ENCODE peak calls at places on chromosome 11, in ten cellular contexts. I, Y, O, D, G, L, X, E, R and H are unnamed samples.

GRCh38 chr11:32659672-32660071 is 76.0 kb downstream of the EIF3M start:
- DNase-seq in I (no peak), Y (no peak), O (no peak), D (no peak), G (no peak), L (no peak), X (no peak), E (no peak), R (no peak), H (no peak)

GRCh38 chr11:10388574-10388973 is 66.5 kb upstream of the AMPD3 start:
- DNase-seq in I (no peak), Y (peak), O (no peak), D (no peak), G (no peak), L (no peak), X (no peak), E (no peak), R (no peak), H (no peak)

GRCh38 chr11:133983660-133984316 is 27.0 kb upstream of the IGSF9B start:
- DNase-seq in I (no peak), Y (no peak), O (no peak), D (no peak), G (no peak), L (no peak), X (peak), E (no peak), R (no peak), H (peak)

GRCh38 chr11:126637800-126638175 is 282.3 kb downstream of the ST3GAL4 start:
- DNase-seq in I (no peak), Y (no peak), O (peak), D (no peak), G (no peak), L (no peak), X (no peak), E (no peak), R (no peak), H (no peak)

GRCh38 chr11:3962406-3962840 is 107.0 kb downstream of the STIM1 start:
- DNase-seq in I (no peak), Y (no peak), O (peak), D (no peak), G (no peak), L (no peak), X (no peak), E (no peak), R (no peak), H (no peak)

GRCh38 chr11:18700375-18700774 is 1.8 kb downstream of the TMEM86A start:
- DNase-seq in I (no peak), Y (no peak), O (peak), D (no peak), G (peak), L (no peak), X (no peak), E (no peak), R (no peak), H (no peak)

GRCh38 chr11:20363500-20364411 is at the start of gene HTATIP2:
- DNase-seq in I (peak), Y (peak), O (peak), D (no peak), G (peak), L (peak), X (peak), E (peak), R (peak), H (peak)

GRCh38 chr11:123072762-123073161 is 10.8 kb upstream of the HSPA8 start:
- DNase-seq in I (no peak), Y (no peak), O (no peak), D (no peak), G (no peak), L (no peak), X (no peak), E (no peak), R (no peak), H (no peak)

GRCh38 chr11:1735271-1735670 is 15.1 kb downstream of the IFITM10 start:
- DNase-seq in I (no peak), Y (no peak), O (no peak), D (no peak), G (no peak), L (no peak), X (no peak), E (no peak), R (no peak), H (no peak)

GRCh38 chr11:66334605-66335442 is 1.4 kb downstream of the RIN1 start:
- DNase-seq in I (no peak), Y (no peak), O (no peak), D (no peak), G (no peak), L (no peak), X (peak), E (no peak), R (no peak), H (peak)

GRCh38 chr11:113477321-113477720 is 2.1 kb upstream of the DRD2 start:
- DNase-seq in I (no peak), Y (no peak), O (no peak), D (no peak), G (no peak), L (no peak), X (peak), E (no peak), R (no peak), H (peak)
- TF ChIP-seq CTCF in I (no peak), Y (no peak), O (no peak), D (peak), G (no peak), L (no peak), X (no peak), E (no peak), R (no peak), H (no peak)

GRCh38 chr11:114258696-114259095 is 37.5 kb upstream of the NNMT start:
- DNase-seq in I (no peak), Y (no peak), O (no peak), D (no peak), G (no peak), L (no peak), X (no peak), E (no peak), R (no peak), H (peak)

GRCh38 chr11:114256898-114257286 is 39.3 kb upstream of the NNMT start:
- DNase-seq in I (no peak), Y (no peak), O (no peak), D (no peak), G (peak), L (no peak), X (peak), E (no peak), R (no peak), H (no peak)

GRCh38 chr11:114256176-114256897 is 39.9 kb upstream of the NNMT start:
- DNase-seq in I (no peak), Y (no peak), O (no peak), D (no peak), G (no peak), L (no peak), X (no peak), E (no peak), R (no peak), H (no peak)

GRCh38 chr11:114259124-114259526 is 37.1 kb upstream of the NNMT start:
- DNase-seq in I (peak), Y (peak), O (no peak), D (no peak), G (peak), L (peak), X (no peak), E (peak), R (no peak), H (no peak)

GRCh38 chr11:114257621-114258558 is 38.3 kb upstream of the NNMT start:
- DNase-seq in I (peak), Y (peak), O (no peak), D (peak), G (peak), L (peak), X (peak), E (peak), R (no peak), H (peak)
- TF ChIP-seq POLR2A in I (no peak), Y (no peak), O (no peak), D (no peak), G (peak), L (no peak), X (no peak), E (peak), R (no peak), H (no peak)

DNA sequence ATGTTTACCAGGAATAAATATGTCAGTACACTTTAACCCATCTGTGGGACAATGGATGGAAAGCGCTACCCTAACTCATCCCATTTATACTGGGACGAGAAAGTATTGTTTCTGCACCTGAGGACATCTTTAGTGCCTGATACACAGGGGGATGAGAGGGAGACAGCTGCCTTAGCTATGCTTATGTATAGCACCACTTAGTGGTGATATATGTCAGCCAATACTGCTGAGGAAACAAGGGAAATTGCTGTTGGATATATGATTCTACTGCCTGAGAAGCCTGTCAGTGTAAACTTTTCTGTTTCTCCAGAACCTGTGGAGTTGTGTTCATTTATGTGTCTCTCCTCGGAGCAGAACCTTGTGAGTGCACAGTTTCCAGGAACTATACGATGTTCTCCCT is 13.3 kb upstream of the CEP295 start:
- DNase-seq in I (no peak), Y (no peak), O (peak), D (peak), G (no peak), L (no peak), X (no peak), E (no peak), R (no peak), H (peak)
- TF ChIP-seq CTCF in I (no peak), Y (no peak), O (peak), D (peak), G (no peak), L (peak), X (no peak), E (no peak), R (no peak), H (peak)

GRCh38 chr11:35146074-35146521 is 7.1 kb downstream of the CD44 start:
- DNase-seq in I (no peak), Y (no peak), O (no peak), D (no peak), G (no peak), L (no peak), X (no peak), E (no peak), R (no peak), H (no peak)
- TF ChIP-seq POLR2A in I (no peak), Y (no peak), O (no peak), D (no peak), G (no peak), L (no peak), X (no peak), E (no peak), R (no peak), H (no peak)

GRCh38 chr11:11789735-11790369 is 51.9 kb upstream of the USP47 start:
- DNase-seq in I (no peak), Y (peak), O (peak), D (no peak), G (no peak), L (no peak), X (no peak), E (no peak), R (no peak), H (peak)

GRCh38 chr11:11786771-11787170 is 55.0 kb upstream of the USP47 start:
- DNase-seq in I (no peak), Y (peak), O (peak), D (no peak), G (no peak), L (no peak), X (no peak), E (no peak), R (no peak), H (peak)

GRCh38 chr11:11786234-11786633 is 55.5 kb upstream of the USP47 start:
- DNase-seq in I (no peak), Y (no peak), O (no peak), D (no peak), G (no peak), L (no peak), X (no peak), E (no peak), R (no peak), H (peak)

GRCh38 chr11:11787305-11788066 is 54.3 kb upstream of the USP47 start:
- DNase-seq in I (peak), Y (peak), O (peak), D (peak), G (peak), L (peak), X (no peak), E (peak), R (peak), H (peak)

DNA sequence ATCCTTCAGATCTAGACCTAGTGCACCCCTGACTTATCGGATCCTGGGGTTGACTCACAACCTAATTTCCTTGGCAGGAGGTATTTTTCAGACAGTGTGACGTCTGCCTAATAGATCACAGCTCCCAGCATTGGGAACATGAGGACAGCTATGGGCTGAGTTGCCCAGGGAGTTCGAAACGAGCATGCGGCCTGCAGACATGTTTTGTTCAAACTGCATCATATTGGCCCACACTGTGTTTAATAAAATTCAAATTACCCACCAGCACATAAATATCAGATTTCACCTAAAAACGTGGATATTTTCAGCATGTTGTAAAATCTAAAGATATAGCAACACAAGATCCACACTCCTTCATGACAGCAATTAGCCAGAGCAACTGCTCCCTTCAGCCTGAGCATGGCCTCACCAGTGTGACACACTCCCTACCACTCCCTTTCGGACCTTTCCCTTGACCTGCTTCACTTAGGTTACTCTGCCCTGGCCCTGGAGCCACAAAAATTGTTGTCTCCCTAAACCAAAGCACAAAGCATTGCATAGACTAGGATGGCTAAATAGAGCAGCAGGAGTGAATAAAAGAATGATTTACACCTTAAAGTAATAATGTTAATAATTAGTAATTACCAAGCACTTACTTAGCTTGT is 53.6 kb upstream of the USP47 start:
- DNase-seq in I (no peak), Y (no peak), O (no peak), D (no peak), G (no peak), L (no peak), X (no peak), E (no peak), R (no peak), H (no peak)
- TF ChIP-seq CTCF in I (no peak), Y (no peak), O (no peak), D (no peak), G (no peak), L (no peak), X (no peak), E (no peak), R (no peak), H (no peak)

DNA sequence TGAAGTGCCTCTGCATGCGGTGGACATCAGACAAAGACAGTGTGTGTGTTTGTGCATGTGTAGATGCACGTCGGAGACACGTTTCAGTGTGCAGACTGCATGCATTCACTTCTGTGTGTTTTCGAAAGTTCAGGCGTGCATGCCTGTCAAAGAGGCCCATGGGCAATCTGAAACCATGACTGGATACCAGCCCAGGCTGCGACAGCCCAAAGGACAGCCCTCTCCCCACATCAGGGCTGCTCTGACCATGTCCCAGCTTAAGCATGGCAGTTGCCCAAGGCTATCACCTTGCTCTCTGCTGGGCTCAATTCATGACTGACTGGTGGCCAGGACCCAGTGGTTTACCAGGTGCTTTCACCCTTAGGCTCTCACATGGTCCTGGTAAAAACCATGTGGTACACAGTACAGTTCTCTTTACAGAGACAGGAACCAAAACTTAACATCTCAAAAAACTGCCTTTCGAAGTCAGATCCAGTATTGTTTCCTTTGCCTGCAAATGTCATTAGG is 423.7 kb upstream of the CADM1 start:
- DNase-seq in I (no peak), Y (no peak), O (no peak), D (no peak), G (no peak), L (no peak), X (no peak), E (no peak), R (no peak), H (no peak)
- TF ChIP-seq POLR2A in I (no peak), Y (no peak), O (no peak), D (no peak), G (no peak), L (no peak), X (no peak), E (no peak), R (no peak), H (no peak)